ENCODE peak calls at places on chromosomes 5 and 9, in nine cellular contexts. I, W, L, M, J, R, P, E and X are unnamed samples.

GRCh38 chr5:93395891-93396465 is 185.0 kb downstream of the NR2F1-AS1 start:
- DNase-seq in E (no peak), P (no peak), L (no peak), M (no peak), W (no peak), R (no peak), I (peak), J (peak), X (no peak)

GRCh38 chr5:65916636-65917035 is 9.7 kb upstream of the ERBIN start:
- DNase-seq in J (no peak), M (no peak), W (no peak), E (no peak), L (no peak), I (no peak), R (no peak), P (no peak), X (no peak)

GRCh38 chr9:37618817-37619216 is 26.4 kb upstream of the TOMM5 start:
- DNase-seq in R (no peak), I (peak), P (no peak), J (peak), L (no peak), M (no peak), E (no peak), W (no peak), X (peak)

GRCh38 chr9:86046930-86047341 is 52.4 kb downstream of the GOLM1 start:
- DNase-seq in E (no peak), J (no peak), M (no peak), W (no peak), P (no peak), L (no peak), I (no peak), R (no peak), X (no peak)

GRCh38 chr5:30676223-30676840 is 517.2 kb upstream of the CDH6 start:
- DNase-seq in I (no peak), W (no peak), P (no peak), R (no peak), E (no peak), L (no peak), J (no peak), M (no peak), X (no peak)

GRCh38 chr5:36177715-36178556 is 26.0 kb downstream of the SKP2 start:
- DNase-seq in I (peak), R (no peak), L (no peak), M (peak), J (peak), E (no peak), P (no peak), W (no peak), X (peak)

GRCh38 chr5:126098330-126099017 is 324.7 kb upstream of the GRAMD2B start:
- DNase-seq in L (no peak), E (no peak), P (no peak), I (peak), M (no peak), W (no peak), J (peak), R (no peak), X (no peak)

GRCh38 chr5:124444147-124444775 is 302.2 kb downstream of the ZNF608 start:
- DNase-seq in P (no peak), W (no peak), R (no peak), M (no peak), E (no peak), J (no peak), I (no peak), L (peak), X (no peak)

GRCh38 chr9:129322022-129322621 is 144.1 kb upstream of the IER5L start:
- DNase-seq in M (no peak), P (no peak), W (no peak), L (no peak), R (no peak), J (no peak), I (no peak), E (no peak), X (no peak)

GRCh38 chr5:139138109-139138508 is 60.1 kb downstream of the SIL1 start:
- DNase-seq in J (peak), E (no peak), M (no peak), R (no peak), I (no peak), W (no peak), P (no peak), L (no peak), X (no peak)

GRCh38 chr5:77133061-77133758 is 46.1 kb upstream of the ZBED3 start:
- DNase-seq in L (peak), E (peak), R (peak), I (peak), M (peak), P (no peak), W (peak), J (peak), X (peak)

GRCh38 chr5:132949151-132949550 is 14.3 kb downstream of the AFF4 start:
- DNase-seq in J (no peak), I (peak), E (no peak), W (no peak), R (no peak), L (no peak), M (no peak), P (no peak), X (no peak)

GRCh38 chr9:37944671-37945481 is 40.9 kb upstream of the SLC25A51 start:
- DNase-seq in P (no peak), I (peak), E (no peak), W (peak), J (peak), R (no peak), L (no peak), M (no peak), X (peak)

DNA sequence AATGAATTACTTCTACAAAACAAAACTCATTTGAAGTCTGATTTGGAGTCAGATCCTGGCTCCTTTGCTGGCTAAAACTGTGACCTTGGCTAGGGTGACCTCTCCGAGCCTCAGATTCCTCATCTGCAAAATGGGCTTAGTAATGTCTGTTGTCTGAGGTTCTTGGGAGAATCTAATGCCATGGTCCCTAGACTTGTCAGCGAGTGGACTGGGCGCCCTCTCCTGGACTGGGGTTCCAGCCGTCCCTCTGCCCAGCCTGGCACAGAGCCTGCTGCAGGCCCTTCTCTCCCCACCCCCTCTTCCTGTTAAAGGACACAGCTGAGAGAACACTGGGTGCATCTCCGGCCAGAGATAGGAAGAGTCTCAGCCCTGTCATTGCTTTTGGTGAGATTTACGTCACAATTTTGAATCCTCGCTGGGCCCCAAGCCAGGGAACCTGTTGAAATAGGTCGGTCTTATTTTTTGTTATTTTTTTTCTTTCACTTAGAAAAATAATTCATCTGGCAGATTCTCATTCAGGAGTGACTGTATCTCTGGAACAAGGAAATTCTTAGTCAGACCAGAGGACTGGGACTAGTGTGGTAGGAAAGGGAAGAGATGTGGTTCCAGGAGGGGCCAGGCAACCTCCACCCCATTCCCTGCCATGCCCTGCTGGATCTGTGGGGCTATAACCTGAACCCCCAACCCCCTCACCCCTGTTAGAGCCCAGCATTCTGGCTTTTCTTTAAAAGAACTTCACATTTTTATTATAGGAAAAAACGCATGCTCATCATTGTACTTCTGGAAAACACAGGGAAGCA is 48.2 kb upstream of the RPL26L1 start:
- DNase-seq in M (peak), R (peak), L (peak), J (peak), I (peak), E (peak), P (peak), W (peak), X (peak)
- TF ChIP-seq CTCF in M (peak), R (peak), L (peak), J (peak), I (peak), E (peak), P (no peak), W (peak), X (peak)

DNA sequence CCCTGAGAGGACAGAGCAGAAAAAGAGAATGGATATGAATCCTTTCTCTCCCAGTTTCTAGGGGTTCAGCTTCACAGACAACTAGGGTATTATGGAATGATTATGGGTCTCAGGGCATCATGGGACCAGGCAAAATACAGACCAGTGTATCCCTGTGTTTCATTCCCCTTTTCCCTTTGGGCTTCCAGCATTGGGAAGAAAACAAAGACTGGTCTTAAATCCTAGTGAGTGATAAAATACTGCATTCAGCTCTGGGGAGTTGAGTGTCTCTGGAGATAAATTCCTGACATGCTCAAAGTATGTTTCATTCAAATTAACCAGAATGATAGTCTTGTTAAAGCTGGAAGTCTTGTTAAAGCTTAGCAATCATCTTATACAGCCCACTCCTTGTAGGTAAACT is 2.4 kb upstream of the POU4F3 start:
- DNase-seq in L (no peak), M (no peak), E (no peak), I (no peak), R (no peak), J (no peak), W (no peak), P (no peak), X (peak)
- TF ChIP-seq CTCF in L (no peak), M (no peak), E (no peak), I (no peak), R (no peak), J (no peak), W (no peak), P (no peak), X (no peak)

DNA sequence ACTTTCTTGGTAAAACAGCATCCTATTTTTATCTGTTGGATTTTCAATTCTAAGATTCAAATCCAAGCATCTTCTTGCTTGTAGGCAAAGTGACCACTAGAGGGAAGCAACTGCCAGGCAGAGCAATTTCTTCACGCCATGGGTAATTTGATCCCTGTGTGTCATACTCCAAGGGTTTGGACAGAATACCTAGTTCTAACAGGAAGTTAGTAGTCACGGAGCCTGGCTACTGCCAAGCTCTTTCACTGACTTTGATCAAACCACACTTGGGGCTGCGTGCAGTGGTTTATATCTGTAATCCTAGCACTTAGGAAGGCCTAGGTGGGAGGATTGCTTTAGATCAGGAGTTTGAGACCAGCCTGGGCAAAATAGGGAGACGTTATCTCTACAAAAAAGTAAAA is 473.6 kb upstream of the TNC start:
- DNase-seq in R (peak), P (no peak), J (peak), L (peak), W (peak), I (peak), E (peak), M (peak), X (peak)
- TF ChIP-seq CTCF in R (no peak), P (peak), J (peak), L (peak), W (peak), I (peak), E (peak), M (peak), X (peak)

GRCh38 chr5:122683631-122684030 is 91.2 kb upstream of the SNX2 start:
- DNase-seq in R (no peak), M (no peak), E (no peak), W (no peak), L (no peak), J (no peak), I (no peak), P (no peak), X (no peak)

DNA sequence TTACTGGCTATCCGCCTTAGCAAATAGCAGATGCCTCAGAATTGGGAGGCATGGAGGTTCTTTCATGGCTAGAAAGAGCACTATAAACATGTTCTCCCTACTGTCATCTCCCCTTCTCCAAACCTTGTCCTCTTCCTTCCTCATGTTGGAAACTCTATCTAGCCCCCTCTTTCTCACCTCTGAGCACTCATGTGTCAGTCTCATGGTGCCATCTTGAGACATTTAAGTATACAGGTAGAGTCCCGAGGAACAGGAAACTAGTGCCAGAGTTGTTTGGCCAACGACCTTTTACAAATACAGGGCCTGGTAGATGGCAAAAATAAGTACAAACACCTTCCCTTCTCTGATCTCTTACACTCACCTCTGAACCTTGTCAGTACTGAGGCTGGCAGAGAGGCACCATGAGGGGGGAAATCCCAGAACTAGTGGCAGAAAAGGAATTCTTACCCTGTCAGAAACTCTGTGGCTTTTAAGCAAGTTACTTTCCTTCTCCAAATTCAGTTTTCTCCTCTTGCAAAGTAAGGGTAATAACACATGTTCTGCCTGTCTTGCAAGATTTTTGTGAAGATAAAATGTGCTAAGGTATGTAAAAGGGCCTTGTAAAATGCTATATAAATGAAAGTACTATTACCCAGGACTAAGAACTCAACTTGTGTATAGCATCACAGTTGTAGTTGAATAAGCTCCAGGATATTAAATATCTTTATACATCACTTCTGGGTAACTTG is 94.1 kb upstream of the SNX2 start:
- DNase-seq in I (no peak), M (no peak), W (no peak), L (no peak), E (no peak), P (no peak), R (no peak), J (no peak), X (no peak)
- TF ChIP-seq CTCF in I (no peak), M (no peak), W (no peak), L (no peak), E (no peak), P (no peak), R (no peak), J (no peak), X (no peak)